ENCODE peak calls at places on chromosomes 16 and 17, in nine cellular contexts. N, V, U, D, C, K, E, F and X are unnamed samples.

GRCh38 chr16:75402821-75403475 is 30.4 kb downstream of the CFDP1 start:
- DNase-seq in V (no peak), C (peak), U (peak), F (no peak), D (peak), K (no peak), N (peak), E (no peak), X (no peak)

GRCh38 chr17:39923836-39924690 is 3.3 kb downstream of the ORMDL3 start:
- DNase-seq in F (no peak), E (no peak), V (no peak), D (peak), N (no peak), C (no peak), K (no peak), U (peak), X (no peak)

GRCh38 chr16:68275611-68276191 is 11.4 kb downstream of the SLC7A6 start:
- DNase-seq in V (no peak), K (no peak), N (no peak), F (no peak), E (no peak), U (no peak), D (no peak), C (peak), X (no peak)

GRCh38 chr17:49759203-49759602 is 4.7 kb downstream of the FAM117A start:
- DNase-seq in K (no peak), V (no peak), E (no peak), D (no peak), C (no peak), U (no peak), N (no peak), F (no peak), X (no peak)

GRCh38 chr17:44792276-44792675 is 33.5 kb downstream of the ADAM11 start:
- DNase-seq in C (no peak), D (no peak), N (no peak), F (no peak), U (peak), K (no peak), E (no peak), V (no peak), X (no peak)

GRCh38 chr17:74159226-74159840 is 44.1 kb upstream of the RPL38 start:
- DNase-seq in N (no peak), E (no peak), F (no peak), U (no peak), D (no peak), C (no peak), V (no peak), K (no peak), X (no peak)

GRCh38 chr17:39365252-39365651 is 36.2 kb downstream of the FBXL20 start:
- DNase-seq in V (no peak), D (no peak), U (peak), K (no peak), F (no peak), E (no peak), C (no peak), N (no peak), X (no peak)

GRCh38 chr17:63626551-63627228 is 4.5 kb downstream of the MAP3K3 start:
- DNase-seq in U (peak), D (no peak), C (no peak), V (no peak), N (no peak), K (no peak), E (no peak), F (no peak), X (no peak)

GRCh38 chr16:66131895-66132294 is 234.6 kb upstream of the CDH5 start:
- DNase-seq in K (no peak), C (no peak), F (no peak), V (no peak), D (no peak), U (peak), N (no peak), E (no peak), X (no peak)

GRCh38 chr17:80673152-80673920 is 128.7 kb downstream of the RPTOR start:
- DNase-seq in V (no peak), D (no peak), C (no peak), U (peak), N (no peak), F (no peak), E (no peak), K (no peak), X (no peak)

GRCh38 chr17:40615295-40615988 is 32.2 kb downstream of the SMARCE1 start:
- DNase-seq in F (peak), C (peak), V (no peak), N (peak), K (no peak), U (peak), E (no peak), D (peak), X (no peak)

GRCh38 chr16:85042606-85043005 is 15.0 kb downstream of the KIAA0513 start:
- DNase-seq in K (no peak), V (no peak), N (no peak), E (no peak), D (no peak), F (no peak), C (no peak), U (no peak), X (no peak)

GRCh38 chr17:50443492-50444051 is 17.6 kb downstream of the ACSF2 start:
- DNase-seq in F (no peak), U (peak), N (no peak), K (no peak), D (no peak), V (no peak), C (no peak), E (no peak), X (no peak)

GRCh38 chr16:49601541-49601940 is 227.9 kb downstream of the C16orf78 start:
- DNase-seq in V (no peak), E (no peak), U (no peak), F (no peak), K (no peak), N (no peak), D (no peak), C (no peak), X (no peak)

GRCh38 chr17:83054518-83055125 is 24.8 kb upstream of the METRNL start:
- DNase-seq in N (no peak), K (peak), C (no peak), E (peak), D (no peak), F (no peak), U (no peak), V (no peak), X (no peak)

GRCh38 chr17:49315974-49316570 is 46.0 kb downstream of the ZNF652 start:
- DNase-seq in F (no peak), D (no peak), K (no peak), E (no peak), U (peak), V (no peak), N (no peak), C (no peak), X (no peak)

GRCh38 chr16:51164167-51164566 is 13.1 kb upstream of the SALL1 start:
- DNase-seq in D (no peak), E (no peak), U (peak), V (peak), C (no peak), N (no peak), K (no peak), F (no peak), X (no peak)

GRCh38 chr17:63455417-63455816 is 9.3 kb upstream of the CYB561 start:
- DNase-seq in E (no peak), U (no peak), V (no peak), C (no peak), N (no peak), F (no peak), K (no peak), D (no peak), X (no peak)

GRCh38 chr17:2253768-2254406 is 49.7 kb downstream of the SMG6 start:
- DNase-seq in K (no peak), U (no peak), V (no peak), D (no peak), E (no peak), F (no peak), N (no peak), C (peak), X (no peak)

GRCh38 chr17:68011199-68011665 is 15.0 kb upstream of the C17orf58 start:
- DNase-seq in D (peak), V (no peak), E (no peak), U (no peak), F (peak), C (peak), K (peak), N (peak), X (peak)

GRCh38 chr17:31130286-31131224 is 35.8 kb downstream of the NF1 start:
- DNase-seq in U (no peak), K (no peak), N (no peak), E (no peak), C (no peak), V (no peak), F (no peak), D (peak), X (no peak)

GRCh38 chr17:80751460-80752368 is 207.1 kb downstream of the RPTOR start:
- DNase-seq in U (peak), D (peak), E (peak), V (no peak), K (no peak), N (no peak), C (no peak), F (no peak), X (no peak)

GRCh38 chr17:6098466-6099180 is 28.4 kb downstream of the WSCD1 start:
- DNase-seq in U (no peak), N (no peak), D (peak), E (peak), C (no peak), K (no peak), V (no peak), F (no peak), X (no peak)

GRCh38 chr17:74201250-74201649 is 2.2 kb upstream of the RPL38 start:
- DNase-seq in F (no peak), K (no peak), D (no peak), U (peak), N (no peak), V (no peak), C (no peak), E (peak), X (no peak)

GRCh38 chr16:87729266-87729954 is 36.4 kb downstream of the KLHDC4 start:
- DNase-seq in F (no peak), C (no peak), V (no peak), N (no peak), D (no peak), U (no peak), K (no peak), E (no peak), X (no peak)

GRCh38 chr17:72404872-72405271 is 284.1 kb downstream of the SOX9 start:
- DNase-seq in V (no peak), K (no peak), D (no peak), N (no peak), F (no peak), C (no peak), E (no peak), U (peak), X (no peak)

GRCh38 chr17:35808240-35808961 is 883 bp upstream of the TAF15 start:
- DNase-seq in F (no peak), U (no peak), C (no peak), N (no peak), D (no peak), E (no peak), V (no peak), K (no peak), X (no peak)

GRCh38 chr17:628507-628941 is 86.1 kb downstream of the VPS53 start:
- DNase-seq in C (no peak), E (peak), K (no peak), U (no peak), V (no peak), F (no peak), N (no peak), D (no peak), X (no peak)

GRCh38 chr16:24589997-24590396 is 50.6 kb downstream of the RBBP6 start:
- DNase-seq in N (no peak), U (no peak), D (no peak), E (no peak), V (no peak), K (no peak), F (no peak), C (no peak), X (no peak)

GRCh38 chr17:58339775-58340622 is 11.4 kb upstream of the TSPOAP1 start:
- DNase-seq in E (no peak), N (no peak), V (no peak), C (no peak), D (no peak), K (no peak), F (no peak), U (no peak), X (no peak)

GRCh38 chr16:67431805-67432476 is 1.0 kb downstream of the HSD11B2 start:
- DNase-seq in F (no peak), U (no peak), V (no peak), D (peak), N (no peak), E (no peak), C (no peak), K (no peak), X (no peak)

GRCh38 chr16:24539850-24540484 is 601 bp downstream of the RBBP6 start:
- DNase-seq in F (no peak), E (peak), U (peak), K (peak), C (no peak), V (no peak), N (no peak), D (peak), X (peak)

GRCh38 chr17:46264456-46265198 is 30.3 kb upstream of the LRRC37A start:
- DNase-seq in D (no peak), U (peak), V (peak), K (peak), N (peak), F (no peak), C (no peak), E (no peak), X (no peak)

GRCh38 chr17:44444735-44445105 is 55.3 kb upstream of the ITGA2B start:
- DNase-seq in C (no peak), U (peak), V (peak), K (no peak), D (no peak), N (no peak), E (no peak), F (no peak), X (no peak)

DNA sequence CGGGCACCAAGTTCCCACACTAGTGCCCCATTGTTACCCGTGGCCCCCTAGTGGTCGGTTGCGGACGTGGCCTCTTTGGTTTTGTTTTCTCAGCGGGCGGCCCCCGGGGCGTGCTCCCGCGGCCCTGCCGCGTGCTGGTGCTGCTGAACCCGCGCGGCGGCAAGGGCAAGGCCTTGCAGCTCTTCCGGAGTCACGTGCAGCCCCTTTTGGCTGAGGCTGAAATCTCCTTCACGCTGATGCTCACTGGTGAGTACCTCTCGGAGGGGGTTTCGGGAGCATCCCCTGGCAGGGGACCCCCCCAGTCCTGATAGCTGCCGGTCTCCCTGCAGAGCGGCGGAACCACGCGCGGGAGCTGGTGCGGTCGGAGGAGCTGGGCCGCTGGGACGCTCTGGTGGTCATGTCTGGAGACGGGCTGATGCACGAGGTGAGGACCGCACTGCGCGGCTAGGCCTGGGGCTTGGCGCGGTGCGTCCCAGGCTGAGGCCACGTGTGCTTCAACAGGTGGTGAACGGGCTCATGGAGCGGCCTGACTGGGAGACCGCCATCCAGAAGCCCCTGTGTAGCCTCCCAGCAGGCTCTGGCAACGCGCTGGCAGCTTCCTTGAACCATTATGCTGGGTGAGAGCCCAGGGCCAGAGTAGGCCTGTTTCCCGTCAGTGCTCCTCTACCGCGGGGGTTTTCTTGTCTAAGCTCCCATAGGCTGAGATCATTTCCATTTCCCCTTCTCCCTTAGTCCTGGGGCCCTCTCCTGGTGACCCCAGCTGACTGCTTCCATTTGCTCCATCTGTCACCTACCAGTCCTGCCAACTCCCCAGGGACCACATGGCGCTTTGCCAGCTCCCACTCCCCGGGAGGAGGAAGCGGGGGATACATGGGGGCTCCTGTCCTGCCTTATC is 1.7 kb downstream of the SPHK1 start:
- DNase-seq in N (peak), V (no peak), D (peak), U (peak), E (peak), C (peak), F (peak), K (peak), X (peak)
- TF ChIP-seq CTCF in N (peak), V (peak), D (peak), U (peak), E (peak), C (peak), F (peak), K (peak), X (peak)

DNA sequence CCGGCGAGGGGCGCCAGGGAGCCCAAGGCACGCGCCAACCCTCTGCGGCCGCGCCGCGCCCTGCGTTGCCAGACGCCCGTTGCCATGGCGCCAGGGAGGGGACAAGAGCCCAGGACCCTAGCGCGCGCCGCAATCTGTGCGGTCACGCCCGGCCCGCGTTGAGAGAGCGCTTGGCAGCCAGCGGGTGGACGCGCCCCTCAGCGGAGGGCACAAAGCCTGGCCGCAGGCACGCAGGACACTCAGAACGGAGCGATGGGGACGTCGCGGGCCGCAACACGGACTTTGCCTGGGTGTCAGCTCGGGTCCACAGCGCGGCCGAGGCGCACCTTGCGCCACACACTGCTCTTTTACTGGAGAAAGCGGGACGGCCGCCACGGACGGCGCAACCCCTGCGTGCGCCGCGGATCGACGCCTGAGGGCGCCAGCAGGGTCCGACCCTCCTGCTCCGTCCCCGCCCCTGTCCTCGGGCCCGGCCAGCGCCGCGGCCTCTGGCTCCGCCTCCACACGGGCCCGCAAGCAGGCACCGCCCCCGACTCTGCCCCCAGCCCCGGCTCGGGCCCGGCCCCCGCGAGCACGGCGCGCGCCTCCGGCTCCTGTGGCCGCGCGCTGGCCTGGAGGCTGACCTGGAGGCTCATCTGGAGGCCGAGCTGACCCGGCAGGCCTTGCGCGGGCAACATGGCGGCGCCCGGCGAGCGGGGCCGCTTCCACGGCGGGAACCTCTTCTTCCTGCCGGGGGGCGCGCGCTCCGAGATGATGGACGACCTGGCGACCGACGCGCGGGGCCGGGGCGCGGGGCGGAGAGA is at the start of gene GFER:
- DNase-seq in C (peak), K (peak), D (peak), V (peak), N (peak), U (peak), E (peak), F (peak), X (peak)
- TF ChIP-seq CTCF in C (peak), K (peak), D (peak), V (peak), N (peak), U (peak), E (no peak), F (no peak), X (peak)

GRCh38 chr17:70834039-70834438 is 664.7 kb downstream of the KCNJ2 start:
- DNase-seq in F (no peak), N (no peak), U (no peak), K (no peak), D (no peak), V (no peak), E (no peak), C (no peak), X (no peak)
- TF ChIP-seq CTCF in F (no peak), N (no peak), U (no peak), K (no peak), D (no peak), V (no peak), E (no peak), C (no peak), X (no peak)

GRCh38 chr16:55056585-55057520 is 126.2 kb downstream of the IRX5 start:
- DNase-seq in N (peak), U (no peak), C (no peak), K (no peak), D (peak), E (peak), V (no peak), F (no peak), X (no peak)
- TF ChIP-seq CTCF in N (no peak), U (no peak), C (no peak), K (no peak), D (peak), E (no peak), V (no peak), F (no peak), X (no peak)

GRCh38 chr17:42224651-42225050 is 30.4 kb upstream of the GHDC start:
- DNase-seq in E (no peak), V (no peak), D (no peak), C (no peak), K (no peak), U (no peak), F (no peak), N (no peak), X (no peak)
- TF ChIP-seq CTCF in E (no peak), V (no peak), D (no peak), C (no peak), K (no peak), U (no peak), F (no peak), N (no peak), X (no peak)

DNA sequence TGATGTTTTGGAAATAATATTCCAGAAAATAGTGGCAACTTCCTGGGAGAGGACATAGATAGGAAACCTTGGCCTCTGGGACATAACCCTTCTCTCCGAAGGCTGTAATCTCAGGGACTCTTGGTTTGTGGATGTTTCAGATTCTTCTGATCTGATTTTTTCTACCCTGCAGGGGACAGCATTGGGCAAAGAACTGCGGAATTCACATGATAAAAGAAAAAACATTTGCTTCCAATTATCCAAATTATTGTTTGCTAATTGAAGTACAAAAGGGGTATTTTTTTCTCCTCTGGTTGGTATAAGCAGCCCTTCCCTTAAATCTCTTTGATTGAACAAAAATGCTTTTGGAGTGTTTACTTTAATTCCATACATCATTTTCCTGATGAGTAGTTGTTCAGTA is 251.7 kb upstream of the IRX3 start:
- DNase-seq in F (no peak), E (no peak), C (no peak), U (no peak), N (no peak), K (no peak), V (no peak), D (peak), X (no peak)
- TF ChIP-seq CTCF in F (no peak), E (no peak), C (no peak), U (no peak), N (no peak), K (no peak), V (peak), D (peak), X (no peak)